ENCODE peak calls at places on chromosomes 13 and 19, in ten cellular contexts. F is GM12865; E is left ventricle myocardium inferior; X is CD8-positive, alpha-beta T cell; U is anterior cingulate cortex; T is stimulated activated CD4-positive, alpha-beta T cell treated with anti-CD3 and anti-CD28 coated beads, Interleukin-2, amount 100 ng/mL, for 48 hours; D is kidney tubule cell; G is HCEC 1CT; W is activated CD8-positive, alpha-beta memory T cell treated with anti-CD3 and anti-CD28 coated beads for 1 hour; Z is IMR-90. Q is an unnamed sample.

GRCh38 chr19:51142119-51142518 is at the start of gene SIGLEC7:
- DNase-seq in T (no peak), D (no peak), G (no peak), E (peak; percentile 46), F (no peak), U (no peak), X (no peak), W (no peak), Z (no peak), Q (no peak)

GRCh38 chr19:17110599-17110966 is 35.0 kb downstream of the MYO9B start:
- DNase-seq in Z (no peak), G (no peak), E (no peak), U (no peak), D (no peak), X (no peak), T (no peak), F (no peak), W (no peak), Q (no peak)

GRCh38 chr19:6459356-6460098 is at the start of gene SLC25A23:
- DNase-seq in X (peak; percentile 59), W (no peak), T (peak; percentile 59), Z (peak; percentile 64), F (peak; percentile 90), E (peak; percentile 75), U (peak; percentile 78), G (peak; percentile 53), D (peak; percentile 82), Q (peak; percentile 93)

GRCh38 chr19:49818691-49819331 is 722 bp downstream of the MED25 start:
- DNase-seq in Z (no peak), F (no peak), U (no peak), X (no peak), D (peak; percentile 29), T (no peak), W (no peak), G (no peak), E (no peak), Q (no peak)

GRCh38 chr13:73835138-73835721 is 299.0 kb downstream of the KLF12 start:
- DNase-seq in G (peak; percentile 32), D (peak; percentile 56), W (no peak), U (no peak), X (no peak), T (no peak), E (no peak), F (peak; percentile 52), Z (peak; percentile 56), Q (peak; percentile 31)

GRCh38 chr13:20270163-20270865 is 38.2 kb upstream of the GJB6 start:
- DNase-seq in T (no peak), X (no peak), F (no peak), D (peak; percentile 42), E (no peak), U (no peak), Z (no peak), W (no peak), G (no peak), Q (no peak)

GRCh38 chr13:64778002-64778401 is 2452.1 kb downstream of the PCDH9 start:
- DNase-seq in U (no peak), Z (no peak), T (no peak), G (no peak), D (no peak), E (no peak), X (no peak), F (no peak), W (no peak), Q (no peak)

GRCh38 chr13:98143157-98143553 is 261 bp downstream of the FARP1 start:
- DNase-seq in G (no peak), U (no peak), Z (no peak), E (peak; percentile 58), W (no peak), X (no peak), F (no peak), D (no peak), T (no peak), Q (peak; percentile 55)

GRCh38 chr19:39848392-39848791 is 2.2 kb upstream of the FBL start:
- DNase-seq in E (no peak), F (no peak), T (no peak), U (no peak), G (no peak), X (no peak), D (no peak), W (no peak), Z (no peak), Q (no peak)

GRCh38 chr19:49546825-49547565 is 19.2 kb downstream of the RCN3 start:
- DNase-seq in E (no peak), X (peak; percentile 69), U (peak; percentile 8), F (peak; percentile 83), W (no peak), Z (peak; percentile 89), D (peak; percentile 82), T (no peak), G (peak; percentile 73), Q (peak; percentile 85)

GRCh38 chr19:43672061-43672679 is 2.2 kb upstream of the PLAUR start:
- DNase-seq in U (no peak), E (no peak), W (no peak), T (no peak), D (no peak), Z (no peak), X (no peak), F (no peak), G (no peak), Q (no peak)

GRCh38 chr19:19822148-19822429 is 539 bp upstream of the ZNF506 start:
- DNase-seq in X (no peak), Z (no peak), W (no peak), D (no peak), F (peak; percentile 10), G (no peak), U (no peak), T (peak; percentile 7), E (no peak), Q (no peak)

GRCh38 chr13:112783946-112784500 is 94.2 kb downstream of the ATP11A start:
- DNase-seq in U (no peak), Z (no peak), W (no peak), G (no peak), X (no peak), E (no peak), T (no peak), F (no peak), D (no peak), Q (no peak)

GRCh38 chr13:34734932-34735331 is 207.1 kb upstream of the NBEA start:
- DNase-seq in X (no peak), F (no peak), T (no peak), Z (no peak), D (peak; percentile 79), W (no peak), U (no peak), E (no peak), G (no peak), Q (no peak)

GRCh38 chr19:34503546-34504272 is 22.2 kb downstream of the WTIP start:
- DNase-seq in Z (no peak), D (no peak), W (no peak), X (no peak), T (no peak), U (no peak), G (no peak), E (peak; percentile 13), F (no peak), Q (no peak)

GRCh38 chr13:111505175-111505777 is 184.8 kb downstream of the TEX29 start:
- DNase-seq in E (no peak), G (no peak), T (no peak), U (no peak), D (no peak), X (no peak), Z (no peak), F (no peak), W (no peak), Q (no peak)

GRCh38 chr13:100694722-100695644 is 20.4 kb upstream of the TMTC4 start:
- DNase-seq in T (no peak), E (no peak), G (peak; percentile 64), F (no peak), Z (peak; percentile 38), D (peak; percentile 87), X (no peak), W (no peak), U (no peak), Q (no peak)

GRCh38 chr19:6039541-6040225 is 61.7 kb upstream of the RANBP3 start:
- DNase-seq in Z (no peak), X (no peak), D (no peak), U (no peak), T (no peak), E (no peak), G (no peak), W (no peak), F (peak; percentile 24), Q (no peak)

GRCh38 chr19:14952767-14953166 is 11.5 kb downstream of the OR7C2 start:
- DNase-seq in W (no peak), E (no peak), X (no peak), Z (no peak), D (no peak), T (no peak), U (no peak), F (no peak), G (no peak), Q (no peak)

GRCh38 chr13:52127783-52128702 is 830 bp downstream of the NEK5 start:
- DNase-seq in U (peak; percentile 22), G (peak; percentile 52), F (peak; percentile 59), Z (peak; percentile 53), E (peak; percentile 33), D (peak; percentile 79), X (peak; percentile 53), T (peak; percentile 39), W (peak; percentile 8), Q (peak; percentile 83)

GRCh38 chr19:1211494-1212234 is 6.1 kb downstream of the STK11 start:
- DNase-seq in Z (no peak), F (no peak), U (no peak), E (no peak), X (no peak), G (no peak), W (no peak), T (no peak), D (no peak), Q (no peak)

GRCh38 chr19:3837332-3837731 is 31.5 kb downstream of the ZFR2 start:
- DNase-seq in F (no peak), D (no peak), E (no peak), X (no peak), U (no peak), G (no peak), Z (no peak), W (no peak), T (no peak), Q (no peak)

GRCh38 chr19:8129061-8129460 is 20.3 kb downstream of the FBN3 start:
- DNase-seq in T (no peak), U (no peak), W (no peak), F (no peak), G (no peak), E (no peak), Z (no peak), X (no peak), D (no peak), Q (no peak)

GRCh38 chr19:10193666-10194499 is 870 bp downstream of the DNMT1 start:
- DNase-seq in F (peak; percentile 24), G (peak; percentile 68), X (peak; percentile 27), T (peak; percentile 40), U (no peak), W (no peak), D (peak; percentile 65), E (no peak), Z (peak; percentile 76), Q (no peak)

GRCh38 chr13:112445411-112446271 is 69.5 kb downstream of the SPACA7 start:
- DNase-seq in U (no peak), W (no peak), G (no peak), F (no peak), Z (no peak), T (no peak), X (no peak), E (no peak), D (no peak), Q (peak; percentile 27)

Q was measured in GM13977.